ENCODE peak calls at places on chromosomes 4 and X, in eight cellular contexts. Z is AG09309; B is stimulated activated CD4-positive, alpha-beta T cell treated with anti-CD3 and anti-CD28 coated beads, Interleukin-2, amount 100 ng/mL, for 24 hours; K is effector memory CD4-positive, alpha-beta T cell; X is T-helper 9 cell; S is Kasumi-1; N is GDM1; T is GM12865. A is an unnamed sample.

GRCh38 chr4:36128689-36129088 is 115.6 kb downstream of the ARAP2 start:
- DNase-seq in B (no peak), T (no peak), K (no peak), Z (no peak), S (no peak), X (no peak), N (no peak), A (no peak)

GRCh38 chrX:57137481-57137880 is 284 bp upstream of the SPIN2A start:
- DNase-seq in X (no peak), S (no peak), N (no peak), B (no peak), K (no peak), T (no peak), Z (no peak), A (no peak)

GRCh38 chr4:115678425-115678941 is 565.1 kb upstream of the NDST4 start:
- DNase-seq in B (no peak), S (no peak), T (no peak), Z (no peak), N (no peak), K (no peak), X (no peak), A (no peak)

GRCh38 chr4:85370400-85371032 is 104.4 kb upstream of the ARHGAP24 start:
- DNase-seq in T (peak), S (peak), K (no peak), X (no peak), Z (peak), B (no peak), N (peak), A (no peak)

GRCh38 chr4:53654300-53654758 is 63.0 kb upstream of the LNX1 start:
- DNase-seq in Z (peak), N (no peak), K (no peak), S (no peak), X (no peak), B (no peak), T (peak), A (no peak)

GRCh38 chr4:165874072-165874798 is 1.2 kb downstream of the TLL1 start:
- DNase-seq in X (no peak), S (no peak), T (no peak), N (no peak), K (no peak), Z (no peak), B (no peak), A (no peak)

GRCh38 chrX:30900227-30900626 is 11.2 kb upstream of the TAB3 start:
- DNase-seq in X (no peak), N (no peak), Z (no peak), T (no peak), B (no peak), K (no peak), S (no peak), A (no peak)

GRCh38 chr4:163343604-163344146 is at the start of gene NPY5R:
- DNase-seq in B (no peak), X (no peak), N (no peak), T (no peak), Z (no peak), S (no peak), K (no peak), A (no peak)

GRCh38 chrX:34563809-34564208 is 93.3 kb downstream of the TMEM47 start:
- DNase-seq in B (no peak), N (no peak), K (no peak), Z (no peak), X (no peak), S (no peak), T (no peak), A (no peak)

GRCh38 chrX:39445336-39445735 is 644.1 kb downstream of the MID1IP1 start:
- DNase-seq in N (no peak), S (no peak), X (peak), T (peak), B (peak), K (peak), Z (no peak), A (no peak)

GRCh38 chrX:9899640-9900075 is 67.5 kb upstream of the CLDN34 start:
- DNase-seq in N (no peak), B (peak), Z (peak), S (no peak), X (no peak), K (no peak), T (peak), A (no peak)

GRCh38 chr4:38869511-38869910 is 1.9 kb downstream of the FAM114A1 start:
- DNase-seq in B (no peak), T (no peak), K (no peak), Z (no peak), X (no peak), N (no peak), S (no peak), A (no peak)